ENCODE peak calls at places on chromosomes 12 and 14, in five cellular contexts. G is activated CD8-positive, alpha-beta memory T cell treated with anti-CD3 and anti-CD28 coated beads for 48 hours; B is left cardiac atrium; K is dermis microvascular lymphatic vessel endothelial cell; I is NCI-H187. Z is an unnamed sample.

GRCh38 chr12:47303207-47303606 is 223.4 kb upstream of the AMIGO2 start:
- DNase-seq in G (no peak), B (no peak), K (no peak), I (no peak), Z (no peak)

GRCh38 chr12:53251477-53252348 is 16.4 kb upstream of the ESPL1 start:
- DNase-seq in G (peak), B (peak), K (no peak), I (peak), Z (peak)

GRCh38 chr14:90299408-90299807 is 32.3 kb downstream of the NRDE2 start:
- DNase-seq in G (no peak), B (no peak), K (no peak), I (no peak), Z (no peak)

GRCh38 chr14:85124896-85125295 is 405.0 kb upstream of the FLRT2 start:
- DNase-seq in G (no peak), B (no peak), K (no peak), I (no peak), Z (no peak)

GRCh38 chr12:89140141-89140540 is 212.2 kb downstream of the DUSP6 start:
- DNase-seq in G (no peak), B (no peak), K (no peak), I (no peak), Z (no peak)

GRCh38 chr14:56594428-56594827 is 14.8 kb downstream of the TMEM260 start:
- DNase-seq in G (no peak), B (no peak), K (no peak), I (no peak), Z (no peak)

GRCh38 chr12:21602774-21603173 is 1.9 kb downstream of the GYS2 start:
- DNase-seq in G (no peak), B (no peak), K (no peak), I (no peak), Z (no peak)

GRCh38 chr12:116534341-116535121 is 24.6 kb upstream of the MAP1LC3B2 start:
- DNase-seq in G (no peak), B (no peak), K (peak), I (no peak), Z (no peak)

GRCh38 chr12:16482726-16483125 is 123.2 kb downstream of the LMO3 start:
- DNase-seq in G (no peak), B (no peak), K (no peak), I (no peak), Z (no peak)

GRCh38 chr12:15372313-15372712 is 50.0 kb downstream of the PTPRO start:
- DNase-seq in G (no peak), B (no peak), K (no peak), I (no peak), Z (no peak)

GRCh38 chr12:32906407-32907165 is 10.0 kb upstream of the PKP2 start:
- DNase-seq in G (no peak), B (no peak), K (no peak), I (no peak), Z (peak)

GRCh38 chr12:78418919-78419318 is 445.7 kb upstream of the SYT1 start:
- DNase-seq in G (no peak), B (no peak), K (no peak), I (no peak), Z (no peak)

GRCh38 chr14:90608281-90608680 is 207.9 kb downstream of the TTC7B start:
- DNase-seq in G (no peak), B (no peak), K (no peak), I (no peak), Z (no peak)

GRCh38 chr14:103071544-103072251 is 12.3 kb upstream of the LBHD2 start:
- DNase-seq in G (no peak), B (no peak), K (no peak), I (no peak), Z (no peak)

GRCh38 chr12:102948941-102949352 is 8.5 kb upstream of the ASCL1 start:
- DNase-seq in G (peak), B (no peak), K (no peak), I (peak), Z (no peak)

GRCh38 chr14:53183611-53184010 is 30.5 kb upstream of the DDHD1 start:
- DNase-seq in G (no peak), B (no peak), K (no peak), I (no peak), Z (no peak)

GRCh38 chr14:99724939-99725773 is 41.1 kb downstream of the CYP46A1 start:
- DNase-seq in G (no peak), B (no peak), K (no peak), I (no peak), Z (no peak)

GRCh38 chr14:76175942-76176341 is 24.2 kb downstream of the GPATCH2L start:
- DNase-seq in G (no peak), B (no peak), K (no peak), I (no peak), Z (no peak)

GRCh38 chr14:58677996-58678395 is 40.2 kb downstream of the DACT1 start:
- DNase-seq in G (no peak), B (no peak), K (no peak), I (no peak), Z (no peak)

GRCh38 chr12:132502149-132502881 is 12.4 kb downstream of the FBRSL1 start:
- DNase-seq in G (no peak), B (no peak), K (no peak), I (no peak), Z (no peak)

GRCh38 chr12:15627995-15628945 is 160.9 kb downstream of the EPS8 start:
- DNase-seq in G (no peak), B (no peak), K (no peak), I (no peak), Z (no peak)

GRCh38 chr12:52305921-52306705 is 14.8 kb upstream of the KRT81 start:
- DNase-seq in G (no peak), B (no peak), K (no peak), I (no peak), Z (no peak)

GRCh38 chr12:69481133-69481532 is 10.9 kb downstream of the FRS2 start:
- DNase-seq in G (no peak), B (no peak), K (no peak), I (no peak), Z (no peak)

GRCh38 chr12:69266045-69266635 is 26.8 kb downstream of the CPSF6 start:
- DNase-seq in G (no peak), B (no peak), K (no peak), I (no peak), Z (no peak)

GRCh38 chr14:34453226-34453625 is 8.8 kb downstream of the SPTSSA start:
- DNase-seq in G (no peak), B (no peak), K (no peak), I (no peak), Z (no peak)

GRCh38 chr14:31420013-31420318 is 384 bp downstream of the HEATR5A start:
- DNase-seq in G (no peak), B (peak), K (peak), I (no peak), Z (no peak)

GRCh38 chr12:7716391-7716790 is 5.2 kb downstream of the DPPA3 start:
- DNase-seq in G (no peak), B (no peak), K (peak), I (no peak), Z (no peak)

GRCh38 chr12:40325349-40325960 is 100.7 kb downstream of the LRRK2 start:
- DNase-seq in G (no peak), B (no peak), K (no peak), I (peak), Z (no peak)

GRCh38 chr14:100898465-100898864 is 5.1 kb downstream of the RTL1 start:
- DNase-seq in G (no peak), B (no peak), K (no peak), I (no peak), Z (no peak)

Z was measured in GM12878.